ENCODE peak calls at places on chromosomes 13 and 19, in ten cellular contexts. L is pancreas; Q is uterus; I is HAP-1; K is mammary epithelial cell; S is esophagus squamous epithelium; M is AG10803; W is CD4-positive, alpha-beta memory T cell; J is epithelial cell of esophagus; O is hepatocyte. X is an unnamed sample.
A peak's percentile ranks its signal among the peaks of the same experiment; 100 is the strongest.

GRCh38 chr19:30360378-30361106 is 11.6 kb upstream of the ZNF536 start:
- DNase-seq in K (no peak), J (no peak), L (no peak), S (no peak), M (peak; percentile 21), Q (no peak), W (no peak), O (no peak), I (no peak), X (no peak)

GRCh38 chr19:16445238-16446107 is 26.3 kb downstream of the EPS15L1 start:
- DNase-seq in I (no peak), O (no peak), W (no peak), J (peak; percentile 13), K (peak; percentile 63), M (peak; percentile 35), Q (no peak), S (no peak), L (no peak), X (peak; percentile 52)

GRCh38 chr13:31321457-31321856 is 121.7 kb downstream of the B3GLCT start:
- DNase-seq in O (no peak), K (no peak), L (no peak), W (no peak), Q (no peak), I (no peak), S (no peak), J (no peak), M (no peak), X (no peak)

GRCh38 chr13:98447130-98447529 is 129.8 kb downstream of the STK24 start:
- DNase-seq in S (no peak), J (no peak), I (no peak), O (no peak), K (no peak), W (no peak), Q (no peak), M (no peak), L (no peak), X (no peak)

GRCh38 chr13:90415902-90416301 is 931.6 kb upstream of the MIR17HG start:
- DNase-seq in Q (no peak), L (no peak), S (no peak), O (no peak), J (no peak), I (no peak), M (no peak), K (no peak), W (no peak), X (no peak)

GRCh38 chr13:29104461-29104860 is 284.3 kb downstream of the MTUS2 start:
- DNase-seq in L (no peak), W (no peak), Q (no peak), I (no peak), S (no peak), K (no peak), M (no peak), O (no peak), J (no peak), X (no peak)

GRCh38 chr19:4369109-4369887 is 25.9 kb downstream of the MPND start:
- DNase-seq in S (no peak), M (peak; percentile 31), J (peak; percentile 83), W (peak; percentile 85), Q (no peak), I (no peak), O (no peak), L (peak; percentile 80), K (peak; percentile 94), X (peak; percentile 35)

GRCh38 chr13:63112799-63113395 is 1697.2 kb upstream of the PCDH20 start:
- DNase-seq in W (no peak), L (no peak), J (no peak), Q (no peak), O (no peak), M (no peak), K (no peak), S (no peak), I (no peak), X (no peak)

GRCh38 chr13:47639716-47640447 is 361.2 kb downstream of the SUCLA2 start:
- DNase-seq in L (no peak), I (no peak), Q (no peak), K (no peak), J (no peak), M (no peak), W (no peak), S (no peak), O (no peak), X (no peak)

GRCh38 chr13:44305216-44305615 is 68.4 kb upstream of the SERP2 start:
- DNase-seq in S (no peak), L (no peak), Q (no peak), M (no peak), I (no peak), J (no peak), K (no peak), W (no peak), O (no peak), X (no peak)

GRCh38 chr19:54612428-54612827 is 17.9 kb upstream of the LILRB1 start:
- DNase-seq in J (no peak), I (no peak), K (no peak), S (no peak), Q (no peak), O (no peak), L (no peak), M (no peak), W (no peak), X (no peak)
- H3K4me3 ChIP-seq in J (no peak overlapping the region), I (no peak overlapping the region), K (no peak overlapping the region), S (no peak overlapping the region), Q (no peak overlapping the region), O (no peak overlapping the region), L (no peak overlapping the region), M (no peak overlapping the region), W (no peak overlapping the region), X (no peak overlapping the region)

GRCh38 chr19:55254625-55254977 is 4.2 kb downstream of the PPP6R1 start:
- DNase-seq in M (no peak), J (no peak), L (no peak), S (no peak), I (no peak), Q (no peak), O (no peak), K (no peak), W (no peak), X (no peak)

GRCh38 chr19:55251296-55252081 is 7.3 kb downstream of the PPP6R1 start:
- DNase-seq in K (no peak), I (no peak), J (peak; percentile 44), L (no peak), W (peak; percentile 30), M (no peak), Q (no peak), O (no peak), S (no peak), X (peak; percentile 14)

GRCh38 chr19:55252760-55253159 is 6.1 kb downstream of the PPP6R1 start:
- DNase-seq in L (no peak), W (no peak), Q (no peak), M (no peak), S (no peak), O (no peak), J (no peak), K (no peak), I (no peak), X (no peak)

GRCh38 chr19:55253842-55254624 is 4.8 kb downstream of the PPP6R1 start:
- DNase-seq in O (no peak), M (no peak), K (no peak), Q (no peak), I (no peak), L (no peak), S (no peak), W (peak; percentile 80), J (no peak), X (no peak)

GRCh38 chr19:55253264-55253663 is 5.6 kb downstream of the PPP6R1 start:
- DNase-seq in S (no peak), M (no peak), I (no peak), K (no peak), O (no peak), L (no peak), W (no peak), J (no peak), Q (no peak), X (no peak)
- H3K4me3 ChIP-seq in S (no peak overlapping the region), M (no peak overlapping the region), I (no peak overlapping the region), K (no peak overlapping the region), O (no peak overlapping the region), L (no peak overlapping the region), W (peak overlapping the region; percentile 84), J (no peak overlapping the region), Q (no peak overlapping the region), X (no peak overlapping the region)

GRCh38 chr19:13096968-13097330 is 5.7 kb downstream of the LYL1 start:
- DNase-seq in J (no peak), S (no peak), Q (peak; percentile 40), K (no peak), O (no peak), W (peak; percentile 36), M (no peak), L (no peak), I (no peak), X (no peak)

GRCh38 chr19:13098291-13099072 is 4.2 kb downstream of the LYL1 start:
- DNase-seq in I (peak; percentile 40), L (no peak), S (no peak), W (peak; percentile 48), K (no peak), Q (peak; percentile 65), J (peak; percentile 45), O (no peak), M (peak; percentile 78), X (peak; percentile 67)

GRCh38 chr19:13099073-13099999 is 3.3 kb downstream of the LYL1 start:
- DNase-seq in M (peak; percentile 71), S (no peak), W (peak; percentile 85), O (peak; percentile 63), L (peak; percentile 67), I (no peak), Q (peak; percentile 77), J (peak; percentile 73), K (no peak), X (no peak)

GRCh38 chr19:13095934-13096890 is 6.4 kb downstream of the LYL1 start:
- DNase-seq in I (peak; percentile 64), J (no peak), Q (peak; percentile 59), S (no peak), W (no peak), K (no peak), M (no peak), O (peak; percentile 65), L (peak; percentile 72), X (no peak)

GRCh38 chr19:13097331-13098258 is 5.1 kb downstream of the LYL1 start:
- DNase-seq in S (no peak), K (no peak), J (no peak), M (no peak), I (peak; percentile 61), L (peak; percentile 81), O (no peak), W (no peak), Q (peak; percentile 74), X (no peak)
- H3K4me3 ChIP-seq in S (peak overlapping the region; percentile 37), K (no peak overlapping the region), J (no peak overlapping the region), M (no peak overlapping the region), I (no peak overlapping the region), L (no peak overlapping the region), O (no peak overlapping the region), W (no peak overlapping the region), Q (peak overlapping the region; percentile 36), X (no peak overlapping the region)

GRCh38 chr19:57778358-57778757 is 8.9 kb downstream of the ZNF586 start:
- DNase-seq in O (no peak), W (no peak), I (no peak), J (no peak), L (no peak), K (no peak), M (no peak), S (no peak), Q (no peak), X (no peak)

GRCh38 chr19:57776764-57777296 is 7.4 kb downstream of the ZNF586 start:
- DNase-seq in S (no peak), I (no peak), O (no peak), K (no peak), M (no peak), L (no peak), W (no peak), Q (no peak), J (no peak), X (no peak)

GRCh38 chr19:57773488-57773887 is 4.0 kb downstream of the ZNF586 start:
- DNase-seq in O (no peak), I (no peak), W (no peak), S (no peak), J (peak; percentile 40), Q (no peak), L (no peak), K (no peak), M (no peak), X (no peak)

GRCh38 chr19:57779220-57779845 is 9.9 kb downstream of the ZNF586 start:
- DNase-seq in L (no peak), S (no peak), Q (no peak), M (no peak), W (no peak), K (no peak), I (no peak), O (no peak), J (no peak), X (peak; percentile 13)
- H3K4me3 ChIP-seq in L (no peak overlapping the region), S (no peak overlapping the region), Q (no peak overlapping the region), M (no peak overlapping the region), W (no peak overlapping the region), K (no peak overlapping the region), I (no peak overlapping the region), O (no peak overlapping the region), J (no peak overlapping the region), X (no peak overlapping the region)